ENCODE peak calls at places on chromosomes 1 and 21, in five cellular contexts. T is mucosa of descending colon, E is OCI-LY7, O is cardiac muscle cell, A is neural progenitor cell. F is an unnamed sample.

GRCh38 chr1:92916899-92917298 is 44.4 kb downstream of the DIPK1A start:
- DNase-seq in T (no peak), E (no peak), O (no peak), A (no peak), F (no peak)

GRCh38 chr1:17287377-17287776 is 20.6 kb upstream of the PADI4 start:
- DNase-seq in T (no peak), E (no peak), O (no peak), A (no peak), F (no peak)

GRCh38 chr1:172351347-172351746 is 69.1 kb upstream of the C1orf105 start:
- DNase-seq in T (no peak), E (no peak), O (no peak), A (no peak), F (no peak)

GRCh38 chr1:41994195-41994894 is 75.6 kb upstream of the HIVEP3 start:
- DNase-seq in T (no peak), E (no peak), O (no peak), A (no peak), F (peak)

GRCh38 chr1:62487956-62488355 is 51.1 kb downstream of the USP1 start:
- DNase-seq in T (no peak), E (no peak), O (no peak), A (peak), F (no peak)

GRCh38 chr1:86105533-86105866 is 51.1 kb downstream of the COL24A1 start:
- DNase-seq in T (no peak), E (no peak), O (no peak), A (no peak), F (no peak)

GRCh38 chr1:45654540-45655280 is 30.9 kb upstream of the CCDC17 start:
- DNase-seq in T (no peak), E (no peak), O (no peak), A (no peak), F (no peak)

GRCh38 chr1:219806642-219807041 is 121.7 kb downstream of the SLC30A10 start:
- DNase-seq in T (no peak), E (no peak), O (no peak), A (no peak), F (no peak)

GRCh38 chr21:31530364-31530763 is 129.1 kb upstream of the SOD1 start:
- DNase-seq in T (no peak), E (no peak), O (no peak), A (no peak), F (no peak)
- TF ChIP-seq CTCF in T (no peak), E (no peak), O (no peak), A (no peak), F (no peak)

GRCh38 chr1:241464985-241465384 is 54.6 kb downstream of the FH start:
- DNase-seq in T (no peak), E (no peak), O (no peak), A (peak), F (no peak)
- TF ChIP-seq CTCF in T (no peak), E (no peak), O (no peak), A (peak), F (no peak)

GRCh38 chr1:43974443-43975248 is at the start of gene ATP6V0B:
- DNase-seq in T (peak), E (peak), O (peak), A (peak), F (peak)
- TF ChIP-seq CTCF in T (no peak), E (no peak), O (peak), A (no peak), F (no peak)

DNA sequence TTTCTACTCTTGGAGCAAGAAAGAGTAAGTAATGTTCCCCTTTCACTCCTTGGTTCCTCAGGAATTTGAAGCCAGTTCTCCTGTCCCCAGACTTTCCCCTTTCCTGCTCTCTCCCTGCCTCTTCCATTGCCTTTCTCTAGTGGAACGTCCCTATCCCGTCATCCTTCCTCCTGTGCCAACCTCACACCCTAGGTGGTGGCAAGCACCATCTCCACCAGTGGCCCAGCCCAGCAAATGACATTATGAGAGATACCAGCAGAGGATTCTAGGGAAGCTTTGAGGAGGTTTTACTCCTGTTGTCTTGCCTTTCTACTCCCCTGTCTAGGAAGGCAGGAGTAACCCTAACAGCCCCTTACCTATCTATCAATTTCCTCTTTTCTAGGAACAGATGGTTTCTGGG is 8.1 kb upstream of the TACSTD2 start:
- DNase-seq in T (no peak), E (no peak), O (no peak), A (no peak), F (no peak)
- TF ChIP-seq CTCF in T (no peak), E (no peak), O (no peak), A (no peak), F (no peak)

DNA sequence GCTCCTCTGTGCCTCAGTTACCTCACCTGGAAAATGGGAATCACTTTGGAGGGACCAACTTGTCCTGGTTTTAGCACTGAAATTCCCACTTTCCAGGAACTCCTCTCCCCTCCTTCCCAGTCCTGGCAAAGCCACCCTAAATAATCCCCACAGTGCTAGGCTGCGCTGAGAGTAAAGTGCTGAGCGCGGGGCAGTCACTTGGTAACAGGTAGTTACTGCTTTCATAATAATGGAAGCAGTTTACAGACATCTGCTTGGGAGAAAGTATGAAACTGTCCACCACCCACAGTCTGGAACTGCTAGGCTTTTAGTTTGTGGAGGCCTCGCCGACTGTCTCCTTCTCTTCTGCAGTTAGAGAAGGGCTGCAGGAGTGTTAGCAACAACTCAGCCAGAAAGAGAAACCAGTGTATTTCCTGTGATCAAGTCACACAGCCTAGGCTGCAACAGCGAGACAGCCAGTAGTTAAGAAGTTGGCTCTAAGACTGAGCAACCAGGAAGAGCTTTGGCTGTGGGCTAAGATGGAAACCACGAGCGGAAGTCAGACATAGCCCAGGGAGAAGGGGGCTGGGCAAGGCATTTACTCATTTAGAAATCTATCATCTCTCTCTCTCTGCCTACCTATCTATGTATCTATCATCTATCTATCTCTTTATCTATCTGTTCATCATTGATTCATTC is 30.8 kb upstream of the ABCG1 start:
- DNase-seq in T (no peak), E (peak), O (no peak), A (no peak), F (peak)
- TF ChIP-seq CTCF in T (no peak), E (no peak), O (no peak), A (no peak), F (no peak)

GRCh38 chr1:222794656-222795474 is 20.0 kb upstream of the DISP1 start:
- DNase-seq in T (no peak), E (no peak), O (no peak), A (no peak), F (no peak)
- TF ChIP-seq CTCF in T (no peak), E (no peak), O (no peak), A (no peak), F (no peak)

DNA sequence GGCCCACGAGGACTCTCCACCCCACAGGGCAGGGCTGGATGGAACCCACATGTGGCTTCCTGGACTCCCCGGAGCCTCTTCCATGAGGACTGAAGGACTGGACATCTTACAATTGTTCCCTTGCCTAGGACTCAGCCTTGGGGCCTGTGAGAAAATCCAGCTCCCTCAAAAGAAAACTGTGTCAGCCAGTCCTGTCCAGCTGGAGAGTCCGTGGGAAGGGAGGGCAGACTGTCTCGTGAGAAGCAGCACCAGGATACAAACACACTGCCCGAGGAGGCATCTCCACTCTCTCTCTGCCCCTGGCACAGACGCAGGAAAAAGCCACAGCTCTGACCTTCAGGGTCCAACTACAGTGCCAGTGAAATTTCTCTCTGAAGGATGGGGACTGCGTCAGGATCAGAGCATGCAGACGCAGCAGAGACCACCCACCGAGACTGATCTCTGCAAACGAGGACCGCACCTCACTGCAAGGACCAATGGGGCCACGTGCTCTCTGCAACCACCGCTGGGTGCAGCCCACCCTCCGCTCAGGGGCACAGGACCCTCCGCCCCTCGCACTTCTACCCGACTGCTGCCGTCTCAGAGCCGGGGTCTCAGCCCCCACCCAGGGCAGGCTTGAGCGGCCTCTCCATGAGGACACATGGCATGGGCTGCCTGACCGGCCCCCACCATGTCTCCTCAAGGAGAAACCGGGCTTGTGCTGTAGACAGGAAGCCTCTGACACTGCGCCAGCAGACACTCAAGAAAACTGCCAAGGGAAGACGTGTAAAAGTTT is 130.0 kb downstream of the NPHP4 start:
- DNase-seq in T (no peak), E (no peak), O (no peak), A (no peak), F (no peak)
- TF ChIP-seq CTCF in T (no peak), E (no peak), O (no peak), A (no peak), F (no peak)

DNA sequence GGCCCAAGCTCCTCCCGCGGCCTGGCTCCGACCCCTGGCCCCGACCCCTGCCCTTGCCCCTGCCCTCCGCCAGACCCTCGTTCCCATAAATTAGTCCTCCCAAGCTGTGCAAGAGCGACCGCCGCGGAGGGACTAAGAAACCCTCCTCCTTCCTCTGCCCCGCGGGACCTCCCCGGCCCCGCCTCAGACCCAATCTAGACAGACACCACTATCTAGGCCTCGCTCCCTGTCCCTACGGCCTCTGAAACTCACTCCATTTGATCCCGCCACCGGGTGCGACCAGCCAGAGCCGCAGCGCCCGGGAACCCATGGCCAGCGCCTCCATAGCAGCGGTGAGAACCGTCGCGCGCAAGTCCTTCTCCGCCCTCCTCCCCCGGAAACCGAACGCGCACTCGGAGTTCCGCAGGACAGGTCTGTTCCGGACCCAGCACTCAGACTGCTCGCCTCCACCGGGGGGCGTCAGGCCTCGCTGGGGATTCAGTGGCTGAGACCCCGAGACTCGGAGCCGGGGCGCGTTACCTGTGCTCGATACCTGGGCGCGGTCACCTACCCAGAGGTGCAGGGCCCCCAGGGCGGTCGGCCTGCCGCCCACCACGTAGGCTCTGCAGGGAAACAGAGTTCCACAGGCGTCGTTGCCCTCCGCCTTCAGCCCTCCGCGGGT is at the start of gene MRPL39:
- DNase-seq in T (peak), E (peak), O (peak), A (peak), F (peak)
- TF ChIP-seq CTCF in T (no peak), E (peak), O (peak), A (peak), F (peak)

F was measured in activated CD8-positive, alpha-beta T cell treated with anti-CD3 and anti-CD28 coated beads for 36 hours.